ENCODE peak calls at places on chromosomes 4 and X, in four cellular contexts. U is K562, G is GM12878, S is HL-60. N is an unnamed sample.

GRCh38 chrX:133056341-133056740 is 40.6 kb downstream of the USP26 start:
- DNase-seq in S (no peak), G (no peak), U (no peak), N (no peak)

GRCh38 chr4:112982677-112983076 is 66.8 kb upstream of the ANK2 start:
- DNase-seq in S (no peak), U (no peak), G (no peak), N (no peak)

GRCh38 chrX:115419094-115419493 is 129.6 kb downstream of the LUZP4 start:
- DNase-seq in U (no peak), S (no peak), G (no peak), N (no peak)

GRCh38 chr4:160110891-160111290 is 1008.0 kb downstream of the RAPGEF2 start:
- DNase-seq in U (no peak), S (no peak), G (no peak), N (no peak)

GRCh38 chr4:48603366-48604003 is 113.4 kb downstream of the ZAR1 start:
- DNase-seq in U (no peak), G (no peak), S (no peak), N (no peak)

GRCh38 chr4:164261831-164262230 is 492.1 kb upstream of the SMIM31 start:
- DNase-seq in S (no peak), U (no peak), G (no peak), N (no peak)

GRCh38 chrX:19865567-19866363 is 21.6 kb downstream of the SH3KBP1 start:
- DNase-seq in S (peak; percentile 63), G (no peak), U (no peak), N (no peak)

GRCh38 chr4:127574643-127575042 is 58.1 kb upstream of the INTU start:
- DNase-seq in S (no peak), G (no peak), U (no peak), N (no peak)

GRCh38 chr4:69759189-69759604 is 1.2 kb downstream of the SULT1B1 start:
- DNase-seq in S (no peak), G (no peak), U (no peak), N (no peak)

GRCh38 chr4:7539659-7540058 is 104.9 kb upstream of the PSAPL1 start:
- DNase-seq in G (no peak), U (peak; percentile 78), S (peak; percentile 1), N (peak; percentile 50)

GRCh38 chr4:159776915-159777314 is 674.0 kb downstream of the RAPGEF2 start:
- DNase-seq in G (no peak), U (no peak), S (no peak), N (no peak)

GRCh38 chr4:162931257-162931648 is 235.4 kb downstream of the NAF1 start:
- DNase-seq in S (no peak), G (no peak), U (no peak), N (no peak)

GRCh38 chr4:183436417-183436816 is 8.0 kb upstream of the CDKN2AIP start:
- DNase-seq in G (no peak), S (no peak), U (no peak), N (no peak)

GRCh38 chr4:26273308-26273980 is 47.4 kb upstream of the RBPJ start:
- DNase-seq in U (no peak), S (peak; percentile 67), G (no peak), N (no peak)

GRCh38 chr4:2334826-2335728 is 73.2 kb upstream of the MXD4 start:
- DNase-seq in U (no peak), G (no peak), S (no peak), N (no peak)

GRCh38 chr4:140090215-140090731 is 63.7 kb downstream of the MAML3 start:
- DNase-seq in G (no peak), U (no peak), S (no peak), N (no peak)

GRCh38 chrX:13432376-13432775 is 112.5 kb upstream of the ATXN3L start:
- DNase-seq in S (no peak), U (no peak), G (no peak), N (no peak)
- TF ChIP-seq SPI1 in S (no peak), U (no peak), G (no peak), N (no peak)

DNA sequence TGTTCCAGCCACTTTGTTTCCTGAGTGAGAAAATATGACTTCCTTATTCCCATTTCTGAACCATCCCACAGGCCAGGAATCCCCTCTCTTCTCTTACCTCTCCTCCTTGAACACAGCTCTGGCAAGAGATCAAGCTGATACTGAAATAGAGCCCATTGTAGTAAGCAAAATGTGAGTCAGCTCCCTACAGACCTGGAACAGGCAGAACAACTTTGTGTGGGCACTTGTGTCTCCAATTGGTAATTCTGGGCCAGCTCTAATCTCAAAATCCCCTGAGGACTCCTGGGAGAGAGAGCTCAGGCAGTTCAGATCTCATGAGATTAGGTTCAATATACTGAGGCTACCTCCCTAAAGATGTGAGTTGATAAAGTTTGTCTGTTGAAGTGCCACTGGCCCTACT is 213.5 kb downstream of the GUCY2F start:
- DNase-seq in U (no peak), S (no peak), G (no peak), N (no peak)
- TF ChIP-seq SPI1 in U (no peak), S (no peak), G (no peak), N (no peak)

DNA sequence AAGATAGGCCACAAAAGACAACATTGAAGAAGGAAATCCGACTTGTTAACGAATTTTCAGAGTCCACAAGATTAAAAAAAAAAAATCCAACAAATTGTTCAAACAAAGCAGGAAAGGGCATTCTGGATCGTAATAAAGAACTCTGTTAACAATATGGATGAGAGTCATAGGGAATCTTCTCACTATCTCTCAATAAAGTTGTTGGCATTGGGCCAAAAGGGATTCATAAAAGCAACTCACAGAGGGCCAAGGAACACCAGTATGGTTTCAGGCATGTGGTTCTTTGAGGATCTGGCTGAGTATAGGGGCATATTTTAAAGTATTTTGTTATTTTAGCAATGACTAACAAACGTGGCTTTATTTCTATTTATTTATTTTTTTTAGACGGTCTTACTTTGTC is 49.5 kb downstream of the SHISA3 start:
- DNase-seq in U (no peak), G (no peak), S (no peak), N (no peak)
- TF ChIP-seq SPI1 in U (no peak), G (no peak), S (no peak), N (no peak)

DNA sequence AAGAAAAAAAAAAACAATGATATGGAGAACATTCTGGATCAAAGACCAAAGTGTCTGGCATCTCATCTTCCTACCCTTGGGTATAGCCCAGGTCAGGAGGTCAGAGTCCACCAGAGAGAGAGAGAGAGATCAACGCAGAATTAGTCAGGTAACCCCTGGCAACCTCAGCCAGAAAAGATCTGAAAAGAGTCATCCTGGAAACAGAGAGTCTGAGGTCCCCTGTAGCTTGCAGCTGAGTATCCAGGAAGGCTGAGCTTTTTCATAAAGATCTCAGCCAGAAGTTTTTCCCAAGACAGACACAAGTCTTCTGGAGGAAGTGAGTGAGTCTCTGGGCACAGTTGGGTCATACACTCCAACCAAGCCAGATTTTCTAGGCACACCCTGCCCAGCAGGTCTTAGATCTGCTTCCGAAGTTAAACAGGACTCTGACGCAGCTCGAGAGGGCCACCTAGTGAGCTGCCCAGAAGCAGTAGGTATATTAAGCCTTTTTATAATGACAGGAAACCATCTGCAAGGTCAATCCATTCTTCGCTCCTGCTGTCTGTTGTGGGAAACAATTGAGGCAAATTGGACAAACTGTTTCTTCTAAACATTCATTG is 35.7 kb downstream of the ACE2 start:
- DNase-seq in U (peak; percentile 25), S (peak; percentile 6), G (peak; percentile 9), N (no peak)
- TF ChIP-seq SPI1 in U (no peak), S (no peak), G (no peak), N (no peak)

GRCh38 chr4:88693792-88694191 is 3.8 kb downstream of the NAP1L5 start:
- DNase-seq in G (no peak), S (no peak), U (no peak), N (no peak)
- TF ChIP-seq SPI1 in G (no peak), S (no peak), U (no peak), N (no peak)

N was measured in GM12891.